ENCODE peak calls at places on chromosomes 4 and X, in seven cellular contexts. One of them, this sample, is unnamed.

GRCh38 chr4:6250235-6250983 is 19.2 kb upstream of the WFS1 start:
- DNase-seq in COR-L47: peak; percentile 66
- DNase-seq in NCI-H82: peak; percentile 85
- DNase-seq in tibial artery: no peak
- DNase-seq in WTC11: peak; percentile 43
- DNase-seq in cortex of kidney: no peak
- DNase-seq in GM13977: peak; percentile 85
- DNase-seq in this sample: peak; percentile 69

GRCh38 chr4:119683518-119683917 is 54.9 kb upstream of the PDE5A start:
- DNase-seq in COR-L47: no peak
- DNase-seq in NCI-H82: no peak
- DNase-seq in tibial artery: no peak
- DNase-seq in WTC11: no peak
- DNase-seq in cortex of kidney: no peak
- DNase-seq in GM13977: no peak
- DNase-seq in this sample: no peak

GRCh38 chr4:143251781-143252180 is 67.1 kb downstream of the USP38 start:
- DNase-seq in COR-L47: no peak
- DNase-seq in NCI-H82: no peak
- DNase-seq in tibial artery: no peak
- DNase-seq in WTC11: no peak
- DNase-seq in cortex of kidney: no peak
- DNase-seq in GM13977: no peak
- DNase-seq in this sample: no peak

GRCh38 chrX:109533631-109534030 is 3.0 kb upstream of the NXT2 start:
- DNase-seq in COR-L47: no peak
- DNase-seq in NCI-H82: no peak
- DNase-seq in tibial artery: no peak
- DNase-seq in WTC11: no peak
- DNase-seq in cortex of kidney: no peak
- DNase-seq in GM13977: no peak
- DNase-seq in this sample: no peak

GRCh38 chr4:110164251-110164650 is 34.2 kb downstream of the ELOVL6 start:
- DNase-seq in COR-L47: no peak
- DNase-seq in NCI-H82: no peak
- DNase-seq in tibial artery: no peak
- DNase-seq in WTC11: no peak
- DNase-seq in cortex of kidney: no peak
- DNase-seq in GM13977: no peak
- DNase-seq in this sample: no peak

GRCh38 chrX:12446342-12447075 is 308.2 kb downstream of the FRMPD4 start:
- DNase-seq in COR-L47: no peak
- DNase-seq in NCI-H82: no peak
- DNase-seq in tibial artery: no peak
- DNase-seq in WTC11: no peak
- DNase-seq in cortex of kidney: no peak
- DNase-seq in GM13977: no peak
- DNase-seq in this sample: no peak

GRCh38 chr4:54439831-54440243 is 210.7 kb downstream of the PDGFRA start:
- DNase-seq in COR-L47: peak; percentile 31
- DNase-seq in NCI-H82: no peak
- DNase-seq in tibial artery: no peak
- DNase-seq in WTC11: no peak
- DNase-seq in cortex of kidney: no peak
- DNase-seq in GM13977: no peak
- DNase-seq in this sample: peak; percentile 0

GRCh38 chr4:123396294-123397275 is at the start of gene SPRY1:
- DNase-seq in COR-L47: peak; percentile 84
- DNase-seq in NCI-H82: peak; percentile 94
- DNase-seq in tibial artery: peak; percentile 91
- DNase-seq in WTC11: peak; percentile 88
- DNase-seq in cortex of kidney: no peak
- DNase-seq in GM13977: peak; percentile 62
- DNase-seq in this sample: peak; percentile 83

GRCh38 chr4:183571350-183572076 is 66.7 kb downstream of the ING2 start:
- DNase-seq in COR-L47: peak; percentile 66
- DNase-seq in NCI-H82: no peak
- DNase-seq in tibial artery: no peak
- DNase-seq in WTC11: no peak
- DNase-seq in cortex of kidney: no peak
- DNase-seq in GM13977: no peak
- DNase-seq in this sample: peak; percentile 6

GRCh38 chrX:53440631-53441517 is 6.7 kb upstream of the HSD17B10 start:
- DNase-seq in COR-L47: peak; percentile 17
- DNase-seq in NCI-H82: peak; percentile 77
- DNase-seq in tibial artery: peak; percentile 86
- DNase-seq in WTC11: no peak
- DNase-seq in cortex of kidney: no peak
- DNase-seq in GM13977: peak; percentile 14
- DNase-seq in this sample: no peak

GRCh38 chrX:56738670-56739069 is 9.6 kb downstream of the NBDY start:
- DNase-seq in COR-L47: no peak
- DNase-seq in NCI-H82: no peak
- DNase-seq in tibial artery: no peak
- DNase-seq in WTC11: no peak
- DNase-seq in cortex of kidney: no peak
- DNase-seq in GM13977: no peak
- DNase-seq in this sample: no peak

GRCh38 chr4:122997463-122998101 is 75.2 kb upstream of the NUDT6 start:
- DNase-seq in COR-L47: no peak
- DNase-seq in NCI-H82: no peak
- DNase-seq in tibial artery: no peak
- DNase-seq in WTC11: no peak
- DNase-seq in cortex of kidney: no peak
- DNase-seq in GM13977: no peak
- DNase-seq in this sample: no peak

GRCh38 chr4:40562208-40562607 is 67.5 kb downstream of the RBM47 start:
- DNase-seq in COR-L47: no peak
- DNase-seq in NCI-H82: peak; percentile 12
- DNase-seq in tibial artery: no peak
- DNase-seq in WTC11: no peak
- DNase-seq in cortex of kidney: no peak
- DNase-seq in GM13977: no peak
- DNase-seq in this sample: no peak

GRCh38 chr4:8303081-8303480 is 33.5 kb downstream of the HTRA3 start:
- DNase-seq in COR-L47: no peak
- DNase-seq in NCI-H82: no peak
- DNase-seq in tibial artery: peak; percentile 51
- DNase-seq in WTC11: peak; percentile 4
- DNase-seq in cortex of kidney: no peak
- DNase-seq in GM13977: no peak
- DNase-seq in this sample: no peak